ENCODE peak calls at places on chromosomes 7 and 10, in nine cellular contexts. One of them, this sample, is unnamed.

GRCh38 chr10:91691981-91692380 is 59.1 kb upstream of the PPP1R3C start:
- DNase-seq in IMR-90: no peak
- DNase-seq in upper lobe of right lung: no peak
- DNase-seq in osteocyte: no peak
- DNase-seq in AG09309: no peak
- DNase-seq in fibroblast of mammary gland: no peak
- DNase-seq in colonic mucosa: no peak
- DNase-seq in AG04449: no peak
- DNase-seq in hepatocyte: no peak
- DNase-seq in this sample: no peak

GRCh38 chr10:89540550-89540949 is 5.2 kb upstream of the SLC16A12 start:
- DNase-seq in AG04449: no peak
- DNase-seq in IMR-90: peak; percentile 86
- DNase-seq in AG09309: no peak
- DNase-seq in fibroblast of mammary gland: peak; percentile 74
- DNase-seq in osteocyte: no peak
- DNase-seq in colonic mucosa: no peak
- DNase-seq in upper lobe of right lung: no peak
- DNase-seq in hepatocyte: no peak
- DNase-seq in this sample: no peak

GRCh38 chr10:129102906-129103693 is 363.9 kb upstream of the MGMT start:
- DNase-seq in osteocyte: no peak
- DNase-seq in IMR-90: peak; percentile 16
- DNase-seq in upper lobe of right lung: no peak
- DNase-seq in AG04449: no peak
- DNase-seq in hepatocyte: no peak
- DNase-seq in fibroblast of mammary gland: peak; percentile 76
- DNase-seq in colonic mucosa: no peak
- DNase-seq in AG09309: no peak
- DNase-seq in this sample: no peak

GRCh38 chr7:134547738-134548054 is 1.2 kb upstream of the AKR1B15 start:
- DNase-seq in colonic mucosa: no peak
- DNase-seq in IMR-90: peak; percentile 74
- DNase-seq in hepatocyte: peak; percentile 85
- DNase-seq in AG09309: peak; percentile 18
- DNase-seq in osteocyte: no peak
- DNase-seq in fibroblast of mammary gland: peak; percentile 70
- DNase-seq in AG04449: no peak
- DNase-seq in upper lobe of right lung: peak; percentile 76
- DNase-seq in this sample: no peak

GRCh38 chr7:875051-875450 is 1.3 kb upstream of the GET4 start:
- DNase-seq in osteocyte: no peak
- DNase-seq in hepatocyte: no peak
- DNase-seq in IMR-90: no peak
- DNase-seq in AG09309: no peak
- DNase-seq in upper lobe of right lung: no peak
- DNase-seq in AG04449: no peak
- DNase-seq in fibroblast of mammary gland: no peak
- DNase-seq in colonic mucosa: no peak
- DNase-seq in this sample: no peak

GRCh38 chr10:113341138-113341537 is 211.7 kb upstream of the HABP2 start:
- DNase-seq in IMR-90: no peak
- DNase-seq in osteocyte: no peak
- DNase-seq in upper lobe of right lung: no peak
- DNase-seq in AG09309: no peak
- DNase-seq in fibroblast of mammary gland: no peak
- DNase-seq in hepatocyte: no peak
- DNase-seq in AG04449: no peak
- DNase-seq in colonic mucosa: no peak
- DNase-seq in this sample: no peak

GRCh38 chr10:89609730-89610393 is 35.2 kb downstream of the PANK1 start:
- DNase-seq in AG09309: no peak
- DNase-seq in fibroblast of mammary gland: no peak
- DNase-seq in upper lobe of right lung: no peak
- DNase-seq in osteocyte: no peak
- DNase-seq in colonic mucosa: no peak
- DNase-seq in IMR-90: no peak
- DNase-seq in AG04449: no peak
- DNase-seq in hepatocyte: peak; percentile 22
- DNase-seq in this sample: no peak

GRCh38 chr7:138895700-138896099 is 85.5 kb downstream of the KIAA1549 start:
- DNase-seq in hepatocyte: no peak
- DNase-seq in upper lobe of right lung: no peak
- DNase-seq in AG09309: no peak
- DNase-seq in osteocyte: no peak
- DNase-seq in colonic mucosa: no peak
- DNase-seq in fibroblast of mammary gland: no peak
- DNase-seq in AG04449: no peak
- DNase-seq in IMR-90: no peak
- DNase-seq in this sample: no peak

GRCh38 chr10:94680544-94680943 is 3.0 kb upstream of the CYP2C18 start:
- DNase-seq in hepatocyte: peak; percentile 61
- DNase-seq in upper lobe of right lung: no peak
- DNase-seq in IMR-90: no peak
- DNase-seq in AG04449: no peak
- DNase-seq in AG09309: no peak
- DNase-seq in fibroblast of mammary gland: peak; percentile 0
- DNase-seq in colonic mucosa: no peak
- DNase-seq in osteocyte: no peak
- DNase-seq in this sample: no peak

GRCh38 chr10:96789571-96790108 is 42.5 kb upstream of the LCOR start:
- DNase-seq in osteocyte: no peak
- DNase-seq in fibroblast of mammary gland: peak; percentile 48
- DNase-seq in hepatocyte: no peak
- DNase-seq in AG09309: no peak
- DNase-seq in IMR-90: no peak
- DNase-seq in upper lobe of right lung: no peak
- DNase-seq in colonic mucosa: no peak
- DNase-seq in AG04449: no peak
- DNase-seq in this sample: no peak

GRCh38 chr10:93757136-93757535 is 600 bp upstream of the LGI1 start:
- DNase-seq in fibroblast of mammary gland: no peak
- DNase-seq in AG09309: no peak
- DNase-seq in AG04449: no peak
- DNase-seq in osteocyte: no peak
- DNase-seq in upper lobe of right lung: no peak
- DNase-seq in hepatocyte: peak; percentile 32
- DNase-seq in colonic mucosa: no peak
- DNase-seq in IMR-90: no peak
- DNase-seq in this sample: no peak

GRCh38 chr7:149495785-149496641 is 1.6 kb downstream of the ZNF746 start:
- DNase-seq in upper lobe of right lung: no peak
- DNase-seq in colonic mucosa: peak; percentile 63
- DNase-seq in IMR-90: peak; percentile 85
- DNase-seq in AG04449: peak; percentile 29
- DNase-seq in fibroblast of mammary gland: peak; percentile 81
- DNase-seq in AG09309: peak; percentile 35
- DNase-seq in osteocyte: no peak
- DNase-seq in hepatocyte: peak; percentile 76
- DNase-seq in this sample: no peak

GRCh38 chr10:77287647-77288120 is 349.9 kb downstream of the KCNMA1 start:
- DNase-seq in hepatocyte: peak; percentile 67
- DNase-seq in fibroblast of mammary gland: no peak
- DNase-seq in AG09309: no peak
- DNase-seq in IMR-90: no peak
- DNase-seq in colonic mucosa: peak; percentile 20
- DNase-seq in upper lobe of right lung: no peak
- DNase-seq in osteocyte: no peak
- DNase-seq in AG04449: no peak
- DNase-seq in this sample: peak; percentile 99

DNA sequence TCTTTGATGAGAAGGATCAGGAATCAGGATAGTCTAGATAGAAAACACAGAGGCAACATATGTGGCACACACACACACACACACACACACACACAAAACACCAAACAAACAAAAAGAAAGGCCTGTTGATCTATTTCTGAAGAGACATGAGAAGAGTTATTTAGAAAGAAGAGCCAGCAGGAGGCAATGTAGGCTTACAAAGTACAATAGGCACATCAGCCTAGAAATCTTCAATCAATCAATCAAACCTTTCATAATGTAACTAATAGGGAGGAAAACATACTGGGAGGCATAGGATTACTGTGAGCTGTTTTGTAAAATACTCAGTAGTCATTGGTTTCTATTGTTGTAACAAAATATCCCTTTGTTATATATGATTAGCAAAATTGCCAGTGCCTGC is 47.3 kb upstream of the TES start:
- DNase-seq in osteocyte: no peak
- DNase-seq in upper lobe of right lung: no peak
- DNase-seq in IMR-90: no peak
- DNase-seq in colonic mucosa: no peak
- DNase-seq in fibroblast of mammary gland: no peak
- DNase-seq in AG04449: no peak
- DNase-seq in hepatocyte: no peak
- DNase-seq in AG09309: no peak
- DNase-seq in this sample: no peak
- TF ChIP-seq CTCF in osteocyte: peak; percentile 16
- TF ChIP-seq CTCF in upper lobe of right lung: no peak
- TF ChIP-seq CTCF in IMR-90: no peak
- TF ChIP-seq CTCF in colonic mucosa: no peak
- TF ChIP-seq CTCF in fibroblast of mammary gland: peak; percentile 19
- TF ChIP-seq CTCF in AG04449: no peak
- TF ChIP-seq CTCF in hepatocyte: no peak
- TF ChIP-seq CTCF in AG09309: no peak
- TF ChIP-seq CTCF in this sample: peak; percentile 15

GRCh38 chr7:2893411-2893861 is 49.3 kb upstream of the GNA12 start:
- DNase-seq in fibroblast of mammary gland: no peak
- DNase-seq in colonic mucosa: no peak
- DNase-seq in osteocyte: no peak
- DNase-seq in hepatocyte: no peak
- DNase-seq in IMR-90: no peak
- DNase-seq in upper lobe of right lung: no peak
- DNase-seq in AG04449: no peak
- DNase-seq in AG09309: no peak
- DNase-seq in this sample: no peak

GRCh38 chr7:2894118-2894940 is 50.2 kb upstream of the GNA12 start:
- DNase-seq in IMR-90: no peak
- DNase-seq in colonic mucosa: no peak
- DNase-seq in upper lobe of right lung: no peak
- DNase-seq in hepatocyte: no peak
- DNase-seq in osteocyte: no peak
- DNase-seq in fibroblast of mammary gland: no peak
- DNase-seq in AG09309: no peak
- DNase-seq in AG04449: no peak
- DNase-seq in this sample: no peak

GRCh38 chr7:2896141-2896540 is 52.0 kb upstream of the GNA12 start:
- DNase-seq in AG04449: no peak
- DNase-seq in osteocyte: no peak
- DNase-seq in upper lobe of right lung: no peak
- DNase-seq in AG09309: no peak
- DNase-seq in IMR-90: no peak
- DNase-seq in fibroblast of mammary gland: no peak
- DNase-seq in colonic mucosa: no peak
- DNase-seq in hepatocyte: no peak
- DNase-seq in this sample: no peak

GRCh38 chr7:2897023-2897422 is 52.9 kb upstream of the GNA12 start:
- DNase-seq in osteocyte: no peak
- DNase-seq in IMR-90: no peak
- DNase-seq in colonic mucosa: no peak
- DNase-seq in AG09309: no peak
- DNase-seq in hepatocyte: no peak
- DNase-seq in AG04449: no peak
- DNase-seq in upper lobe of right lung: no peak
- DNase-seq in fibroblast of mammary gland: no peak
- DNase-seq in this sample: no peak

GRCh38 chr7:2892571-2892970 is 48.5 kb upstream of the GNA12 start:
- DNase-seq in fibroblast of mammary gland: no peak
- DNase-seq in osteocyte: no peak
- DNase-seq in AG04449: no peak
- DNase-seq in colonic mucosa: no peak
- DNase-seq in AG09309: no peak
- DNase-seq in hepatocyte: no peak
- DNase-seq in upper lobe of right lung: no peak
- DNase-seq in IMR-90: no peak
- DNase-seq in this sample: no peak
- TF ChIP-seq CTCF in fibroblast of mammary gland: no peak
- TF ChIP-seq CTCF in osteocyte: no peak
- TF ChIP-seq CTCF in AG04449: no peak
- TF ChIP-seq CTCF in colonic mucosa: no peak
- TF ChIP-seq CTCF in AG09309: no peak
- TF ChIP-seq CTCF in hepatocyte: no peak
- TF ChIP-seq CTCF in upper lobe of right lung: no peak
- TF ChIP-seq CTCF in IMR-90: no peak
- TF ChIP-seq CTCF in this sample: no peak

GRCh38 chr10:71989658-71990454 is 25.7 kb downstream of the CHST3 start:
- DNase-seq in fibroblast of mammary gland: no peak
- DNase-seq in colonic mucosa: no peak
- DNase-seq in osteocyte: no peak
- DNase-seq in hepatocyte: no peak
- DNase-seq in AG09309: no peak
- DNase-seq in AG04449: no peak
- DNase-seq in upper lobe of right lung: no peak
- DNase-seq in IMR-90: no peak
- DNase-seq in this sample: no peak

GRCh38 chr10:71985542-71986250 is 21.5 kb downstream of the CHST3 start:
- DNase-seq in osteocyte: no peak
- DNase-seq in AG09309: no peak
- DNase-seq in upper lobe of right lung: no peak
- DNase-seq in fibroblast of mammary gland: peak; percentile 93
- DNase-seq in hepatocyte: no peak
- DNase-seq in colonic mucosa: no peak
- DNase-seq in AG04449: no peak
- DNase-seq in IMR-90: peak; percentile 69
- DNase-seq in this sample: no peak

GRCh38 chr10:71995880-71996597 is 31.8 kb downstream of the CHST3 start:
- DNase-seq in colonic mucosa: no peak
- DNase-seq in AG09309: no peak
- DNase-seq in fibroblast of mammary gland: no peak
- DNase-seq in AG04449: no peak
- DNase-seq in upper lobe of right lung: no peak
- DNase-seq in hepatocyte: no peak
- DNase-seq in IMR-90: peak; percentile 28
- DNase-seq in osteocyte: no peak
- DNase-seq in this sample: no peak

GRCh38 chr10:71984798-71985388 is 20.7 kb downstream of the CHST3 start:
- DNase-seq in colonic mucosa: no peak
- DNase-seq in AG04449: no peak
- DNase-seq in osteocyte: no peak
- DNase-seq in AG09309: no peak
- DNase-seq in hepatocyte: no peak
- DNase-seq in fibroblast of mammary gland: no peak
- DNase-seq in upper lobe of right lung: peak; percentile 13
- DNase-seq in IMR-90: no peak
- DNase-seq in this sample: no peak

GRCh38 chr10:71990706-71991269 is 26.6 kb downstream of the CHST3 start:
- DNase-seq in fibroblast of mammary gland: no peak
- DNase-seq in hepatocyte: no peak
- DNase-seq in AG09309: no peak
- DNase-seq in IMR-90: no peak
- DNase-seq in colonic mucosa: no peak
- DNase-seq in upper lobe of right lung: no peak
- DNase-seq in AG04449: no peak
- DNase-seq in osteocyte: no peak
- DNase-seq in this sample: no peak
- TF ChIP-seq CTCF in fibroblast of mammary gland: no peak
- TF ChIP-seq CTCF in hepatocyte: no peak
- TF ChIP-seq CTCF in AG09309: no peak
- TF ChIP-seq CTCF in IMR-90: no peak
- TF ChIP-seq CTCF in colonic mucosa: no peak
- TF ChIP-seq CTCF in upper lobe of right lung: no peak
- TF ChIP-seq CTCF in AG04449: no peak
- TF ChIP-seq CTCF in osteocyte: no peak
- TF ChIP-seq CTCF in this sample: no peak

GRCh38 chr7:52920977-52921376 is 114.5 kb upstream of the POM121L12 start:
- DNase-seq in hepatocyte: no peak
- DNase-seq in upper lobe of right lung: no peak
- DNase-seq in colonic mucosa: no peak
- DNase-seq in fibroblast of mammary gland: no peak
- DNase-seq in osteocyte: no peak
- DNase-seq in IMR-90: no peak
- DNase-seq in AG09309: no peak
- DNase-seq in AG04449: no peak
- DNase-seq in this sample: no peak

GRCh38 chr7:52917982-52918578 is 117.4 kb upstream of the POM121L12 start:
- DNase-seq in AG04449: no peak
- DNase-seq in AG09309: no peak
- DNase-seq in osteocyte: no peak
- DNase-seq in colonic mucosa: no peak
- DNase-seq in IMR-90: no peak
- DNase-seq in fibroblast of mammary gland: no peak
- DNase-seq in hepatocyte: peak; percentile 23
- DNase-seq in upper lobe of right lung: no peak
- DNase-seq in this sample: peak; percentile 2
- TF ChIP-seq CTCF in AG04449: no peak
- TF ChIP-seq CTCF in AG09309: no peak
- TF ChIP-seq CTCF in osteocyte: no peak
- TF ChIP-seq CTCF in colonic mucosa: peak; percentile 16
- TF ChIP-seq CTCF in IMR-90: no peak
- TF ChIP-seq CTCF in fibroblast of mammary gland: no peak
- TF ChIP-seq CTCF in hepatocyte: peak; percentile 49
- TF ChIP-seq CTCF in upper lobe of right lung: no peak
- TF ChIP-seq CTCF in this sample: peak; percentile 73